ENCODE peak calls at places on chromosomes 11 and 22, in five cellular contexts. D is mesendoderm, V is neuronal stem cell, Z is H9, J is H1. M is an unnamed sample.

GRCh38 chr11:76246271-76246933 is 40.1 kb upstream of the WNT11 start:
- DNase-seq in J (no peak), Z (no peak), V (no peak), D (no peak), M (no peak)

GRCh38 chr11:58625086-58625485 is 2.6 kb downstream of the CNTF start:
- DNase-seq in J (no peak), D (no peak), V (no peak), Z (no peak), M (peak; percentile 4)

GRCh38 chr11:29629281-29629680 is 387.5 kb downstream of the KCNA4 start:
- DNase-seq in J (no peak), V (no peak), Z (no peak), D (peak; percentile 23), M (no peak)

GRCh38 chr11:11978792-11979486 is 29.5 kb downstream of the DKK3 start:
- DNase-seq in D (peak; percentile 86), J (peak; percentile 41), Z (peak; percentile 28), V (no peak), M (peak; percentile 80)

GRCh38 chr11:62719302-62719978 is 7.8 kb downstream of the HNRNPUL2 start:
- DNase-seq in J (no peak), V (no peak), D (no peak), Z (no peak), M (peak; percentile 25)

GRCh38 chr22:37746366-37747089 is 49.7 kb downstream of the TRIOBP start:
- DNase-seq in Z (no peak), D (peak; percentile 62), V (peak; percentile 24), J (peak; percentile 71), M (no peak)

GRCh38 chr11:64396079-64396591 is 37.2 kb downstream of the RPS6KA4 start:
- DNase-seq in Z (peak; percentile 78), J (peak; percentile 62), D (peak; percentile 93), V (no peak), M (no peak)

GRCh38 chr11:62664405-62665074 is 470 bp downstream of the C11orf98 start:
- DNase-seq in V (no peak), Z (peak; percentile 74), D (peak; percentile 92), J (no peak), M (peak; percentile 50)

GRCh38 chr11:18368236-18368635 is 26.1 kb upstream of the LDHA start:
- DNase-seq in D (no peak), J (no peak), V (no peak), Z (no peak), M (peak; percentile 69)

GRCh38 chr11:93813974-93814373 is 29.9 kb downstream of the MED17 start:
- DNase-seq in J (no peak), D (no peak), Z (no peak), V (no peak), M (no peak)

GRCh38 chr11:93820847-93821246 is 29.6 kb downstream of the VSTM5 start:
- DNase-seq in D (no peak), Z (no peak), J (no peak), V (no peak), M (no peak)

GRCh38 chr11:93820085-93820710 is 30.2 kb downstream of the VSTM5 start:
- DNase-seq in Z (no peak), J (no peak), D (peak; percentile 56), V (peak; percentile 26), M (no peak)

GRCh38 chr11:93814966-93815633 is 31.0 kb downstream of the MED17 start:
- DNase-seq in D (peak; percentile 79), J (no peak), V (no peak), Z (no peak), M (no peak)

DNA sequence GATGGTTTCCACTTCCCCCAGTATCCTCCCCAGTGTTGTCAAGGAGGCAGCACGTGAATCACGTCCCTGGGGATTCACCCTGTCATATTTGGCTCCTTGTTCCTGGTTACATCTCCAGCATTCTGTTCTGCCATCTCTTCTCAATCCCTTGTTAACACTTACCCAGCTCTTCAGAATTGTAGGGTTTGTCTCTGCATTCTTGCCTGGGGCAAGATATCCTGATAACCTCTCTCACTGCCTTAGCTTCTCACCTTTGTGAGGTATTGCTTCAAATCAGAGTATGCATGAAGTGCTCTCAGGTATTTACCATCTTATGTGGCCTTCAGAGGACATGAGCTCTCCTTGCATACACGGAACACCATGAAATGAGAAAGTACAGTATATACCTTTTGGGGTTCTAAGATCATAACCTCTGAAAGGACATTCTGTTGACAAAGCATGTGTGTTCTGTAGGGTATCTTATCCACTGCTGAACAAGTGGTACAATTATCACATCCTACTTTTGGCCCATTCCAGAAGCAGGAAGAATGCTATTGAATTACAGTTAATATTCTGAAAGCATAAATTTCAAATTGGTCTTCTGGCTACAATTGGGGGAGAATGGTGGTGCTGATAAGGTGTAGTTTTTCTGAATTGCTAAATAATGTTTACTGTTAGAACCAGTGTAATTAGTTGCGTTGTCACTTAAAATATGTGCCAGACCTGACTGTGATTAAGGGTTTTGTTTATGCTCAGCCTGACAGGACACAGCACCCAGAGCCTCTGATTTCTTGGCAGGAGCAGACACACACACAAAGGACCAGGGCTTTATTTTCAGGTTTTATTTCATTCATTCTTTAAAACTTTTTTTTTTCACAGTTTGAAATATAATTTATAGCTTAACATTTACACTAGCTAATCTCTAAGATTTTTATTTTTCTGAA is 32.7 kb downstream of the VSTM5 start:
- DNase-seq in Z (no peak), D (peak; percentile 85), V (no peak), J (no peak), M (no peak)
- H2BK120ac ChIP-seq in Z (no peak overlapping the region), D (no peak overlapping the region), V (no peak overlapping the region), J (no peak overlapping the region), M (no peak overlapping the region)

GRCh38 chr11:130260735-130261134 is 54.0 kb downstream of the ZBTB44 start:
- DNase-seq in V (no peak), D (no peak), J (no peak), Z (no peak), M (no peak)
- H2BK120ac ChIP-seq in V (no peak overlapping the region), D (no peak overlapping the region), J (no peak overlapping the region), Z (no peak overlapping the region), M (no peak overlapping the region)

DNA sequence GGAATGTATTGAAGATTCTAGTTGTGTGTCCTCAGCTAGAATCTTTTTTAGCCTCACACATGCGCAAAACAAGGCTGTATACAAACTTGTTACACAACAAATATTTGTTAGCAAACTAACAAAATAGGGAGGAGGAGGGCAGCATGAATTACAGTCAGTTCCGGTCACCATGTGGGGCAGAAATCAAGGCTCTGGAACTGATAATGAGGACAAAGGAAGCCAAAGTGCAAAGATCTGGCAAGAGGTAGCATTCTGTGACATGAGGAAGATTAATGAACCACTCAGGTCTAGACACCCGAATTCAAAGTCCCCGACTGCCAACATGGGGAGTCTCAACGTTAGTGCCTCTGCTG is 1.9 kb downstream of the SUN2 start:
- DNase-seq in V (no peak), D (no peak), J (no peak), Z (no peak), M (no peak)
- H2BK120ac ChIP-seq in V (no peak overlapping the region), D (no peak overlapping the region), J (no peak overlapping the region), Z (no peak overlapping the region), M (peak overlapping the region; percentile 48)

GRCh38 chr11:121721448-121721847 is 268.7 kb upstream of the SORL1-AS1 start:
- DNase-seq in V (no peak), D (no peak), Z (no peak), J (no peak), M (no peak)

GRCh38 chr11:121721961-121722360 is 269.2 kb upstream of the SORL1-AS1 start:
- DNase-seq in J (no peak), Z (no peak), D (no peak), V (no peak), M (no peak)

GRCh38 chr11:121723261-121723741 is 270.5 kb upstream of the SORL1-AS1 start:
- DNase-seq in V (no peak), J (peak; percentile 58), Z (peak; percentile 47), D (peak; percentile 50), M (no peak)

GRCh38 chr11:121727942-121728341 is 275.2 kb upstream of the SORL1-AS1 start:
- DNase-seq in V (no peak), D (no peak), J (no peak), Z (no peak), M (no peak)

GRCh38 chr11:121722431-121723256 is 269.9 kb upstream of the SORL1-AS1 start:
- DNase-seq in Z (peak; percentile 84), V (peak; percentile 37), J (peak; percentile 76), D (peak; percentile 95), M (peak; percentile 89)
- H2BK120ac ChIP-seq in Z (no peak overlapping the region), V (peak overlapping the region; percentile 49), J (peak overlapping the region; percentile 24), D (no peak overlapping the region), M (peak overlapping the region; percentile 45)

GRCh38 chr22:32697331-32697995 is 104.0 kb upstream of the TIMP3 start:
- DNase-seq in Z (no peak), D (no peak), V (no peak), J (no peak), M (no peak)
- H2BK120ac ChIP-seq in Z (no peak overlapping the region), D (no peak overlapping the region), V (no peak overlapping the region), J (no peak overlapping the region), M (peak overlapping the region; percentile 98)

GRCh38 chr11:36044636-36045035 is 100.8 kb downstream of the LDLRAD3 start:
- DNase-seq in Z (no peak), J (no peak), D (no peak), V (no peak), M (no peak)

GRCh38 chr11:36051235-36052072 is 107.6 kb downstream of the LDLRAD3 start:
- DNase-seq in V (no peak), J (no peak), Z (no peak), D (no peak), M (no peak)

GRCh38 chr11:36053901-36054300 is 110.0 kb downstream of the LDLRAD3 start:
- DNase-seq in Z (no peak), D (no peak), V (no peak), J (no peak), M (no peak)

GRCh38 chr11:36053314-36053713 is 109.5 kb downstream of the LDLRAD3 start:
- DNase-seq in V (no peak), J (no peak), Z (no peak), D (no peak), M (no peak)

DNA sequence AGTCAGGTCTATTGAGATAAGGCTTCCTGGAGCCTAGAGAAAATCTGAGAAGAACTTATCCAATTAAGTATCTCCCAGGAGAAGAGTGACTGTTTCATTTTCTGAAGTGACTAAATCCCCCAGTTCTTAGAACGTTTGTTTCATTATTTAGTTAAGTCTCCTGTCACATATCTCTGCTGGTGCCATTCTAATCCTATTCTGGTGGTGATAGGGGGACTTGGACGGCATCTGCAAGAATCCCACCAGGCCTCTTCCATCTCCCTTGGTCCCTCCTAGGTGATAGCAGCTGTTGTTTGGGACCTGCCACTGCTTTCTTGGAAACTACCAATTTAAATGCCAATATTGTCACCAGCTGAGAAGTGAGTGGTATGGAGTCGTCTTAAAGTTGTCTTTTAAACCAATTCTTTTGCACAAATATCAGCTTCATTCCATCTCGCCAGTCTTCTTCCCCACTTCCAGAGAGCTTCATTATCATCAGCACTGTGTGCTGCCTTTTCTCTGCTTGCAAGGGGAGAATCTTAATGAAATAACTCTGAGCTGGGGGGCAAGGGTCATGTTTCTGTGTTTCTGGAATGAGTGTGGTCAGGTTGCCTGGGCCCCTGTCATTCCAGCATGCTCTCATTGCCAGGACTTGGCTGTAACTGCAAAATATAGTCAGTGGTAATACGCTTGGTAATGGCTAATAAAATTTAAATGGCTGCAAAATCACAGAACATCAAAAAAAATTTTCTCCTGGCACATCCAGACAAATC is 104.8 kb downstream of the LDLRAD3 start:
- DNase-seq in Z (no peak), J (no peak), D (peak; percentile 79), V (no peak), M (peak; percentile 46)
- H2BK120ac ChIP-seq in Z (no peak overlapping the region), J (no peak overlapping the region), D (no peak overlapping the region), V (no peak overlapping the region), M (no peak overlapping the region)

M was measured in IMR-90.